ENCODE peak calls at places on chromosomes 13 and 19, in nine cellular contexts. L is osteoblast; G is suprapubic skin; U is BE2C; N is CD4-positive, alpha-beta T cell; R is stimulated activated CD4-positive, alpha-beta T cell treated with anti-CD3 and anti-CD28 coated beads, Interleukin-2, amount 100 ng/mL, for 4 hours; K is OCI-M1; P is WERI-Rb-1; F is foreskin fibroblast. Z is an unnamed sample.

GRCh38 chr19:8697671-8698432 is 743 bp downstream of the ACTL9 start:
- DNase-seq in R (no peak), L (peak), P (peak), F (no peak), G (no peak), N (no peak), K (no peak), U (no peak), Z (no peak)

GRCh38 chr13:112213467-112214245 is 146.7 kb downstream of the SOX1 start:
- DNase-seq in P (no peak), K (no peak), U (no peak), G (no peak), R (no peak), N (no peak), L (no peak), F (no peak), Z (no peak)

GRCh38 chr19:35212241-35212640 is 16.3 kb downstream of the FAM187B start:
- DNase-seq in L (no peak), U (no peak), R (no peak), K (no peak), N (peak), F (no peak), P (no peak), G (no peak), Z (no peak)

GRCh38 chr13:88764103-88764502 is 1092.9 kb downstream of the SLITRK5 start:
- DNase-seq in U (no peak), K (no peak), R (no peak), N (no peak), F (no peak), G (no peak), P (no peak), L (no peak), Z (no peak)

GRCh38 chr13:96781141-96781540 is 213.1 kb downstream of the OXGR1 start:
- DNase-seq in G (no peak), N (no peak), P (no peak), R (no peak), K (no peak), U (no peak), F (peak), L (no peak), Z (no peak)

GRCh38 chr13:33146843-33147611 is 130.8 kb downstream of the KL start:
- DNase-seq in U (no peak), N (no peak), L (no peak), G (no peak), R (no peak), K (no peak), F (no peak), P (no peak), Z (no peak)

GRCh38 chr19:1502433-1503088 is 10.3 kb downstream of the ADAMTSL5 start:
- DNase-seq in K (no peak), F (no peak), L (no peak), N (no peak), R (no peak), U (no peak), G (no peak), P (no peak), Z (no peak)

GRCh38 chr19:8311461-8312260 is 3.5 kb upstream of the CD320 start:
- DNase-seq in L (no peak), G (peak), R (no peak), P (peak), N (no peak), U (peak), K (no peak), F (no peak), Z (peak)

GRCh38 chr19:35176183-35176570 is 21.6 kb downstream of the FXYD5 start:
- DNase-seq in L (peak), N (no peak), G (no peak), P (no peak), K (no peak), U (no peak), R (no peak), F (no peak), Z (no peak)

GRCh38 chr19:1478934-1479707 is at the start of gene C19orf25:
- DNase-seq in F (peak), U (peak), G (peak), R (peak), N (peak), P (peak), K (peak), L (peak), Z (peak)

GRCh38 chr13:113897161-113897560 is 33.3 kb upstream of the GAS6 start:
- DNase-seq in R (no peak), N (no peak), L (peak), P (no peak), U (no peak), K (no peak), F (peak), G (no peak), Z (no peak)

GRCh38 chr13:95378603-95379002 is 77.4 kb upstream of the ABCC4 start:
- DNase-seq in N (no peak), K (no peak), U (no peak), P (no peak), G (no peak), R (no peak), L (no peak), F (no peak), Z (no peak)

GRCh38 chr13:110273254-110273653 is 33.7 kb downstream of the COL4A1 start:
- DNase-seq in K (no peak), L (no peak), G (no peak), U (no peak), P (no peak), F (no peak), R (no peak), N (no peak), Z (no peak)

GRCh38 chr13:27522847-27523246 is 72.5 kb upstream of the MTIF3 start:
- DNase-seq in K (peak), F (no peak), R (no peak), N (no peak), L (no peak), P (no peak), G (no peak), U (no peak), Z (no peak)

GRCh38 chr13:27374650-27375049 is 49.8 kb upstream of the GTF3A start:
- DNase-seq in N (peak), L (peak), U (peak), F (peak), G (no peak), P (peak), R (peak), K (peak), Z (peak)

GRCh38 chr13:110179116-110179857 is 127.7 kb downstream of the COL4A1 start:
- DNase-seq in L (no peak), G (no peak), U (no peak), F (no peak), N (no peak), P (no peak), R (no peak), K (no peak), Z (no peak)

GRCh38 chr13:42474954-42475353 is 99.0 kb upstream of the TNFSF11 start:
- DNase-seq in G (no peak), L (no peak), F (peak), P (no peak), N (peak), R (peak), K (no peak), U (no peak), Z (no peak)

GRCh38 chr13:112968380-112968909 is 569 bp upstream of the MCF2L start:
- DNase-seq in K (no peak), F (no peak), L (peak), P (no peak), G (peak), N (peak), R (peak), U (no peak), Z (no peak)